ENCODE peak calls at places on chromosome 13, in five cellular contexts. H, R, G, Z and X are unnamed samples.

GRCh38 chr13:113989585-113990300 is 15.9 kb upstream of the C13orf46 start:
- DNase-seq in H (no peak), R (no peak), G (no peak), Z (no peak), X (no peak)

GRCh38 chr13:113991191-113991669 is 17.4 kb upstream of the C13orf46 start:
- DNase-seq in H (no peak), R (no peak), G (no peak), Z (no peak), X (no peak)

GRCh38 chr13:66375756-66376155 is 854.4 kb downstream of the PCDH9 start:
- DNase-seq in H (no peak), R (no peak), G (no peak), Z (no peak), X (no peak)

GRCh38 chr13:90233933-90234672 is 1113.4 kb upstream of the MIR17HG start:
- DNase-seq in H (no peak), R (no peak), G (no peak), Z (no peak), X (no peak)

GRCh38 chr13:113049981-113050380 is 55.6 kb upstream of the F7 start:
- DNase-seq in H (no peak), R (no peak), G (no peak), Z (no peak), X (no peak)

GRCh38 chr13:50831510-50831909 is 12.0 kb downstream of the DLEU7 start:
- DNase-seq in H (no peak), R (no peak), G (no peak), Z (no peak), X (no peak)

GRCh38 chr13:63161219-63161618 is 1745.6 kb upstream of the PCDH20 start:
- DNase-seq in H (no peak), R (no peak), G (no peak), Z (no peak), X (no peak)

GRCh38 chr13:113186061-113186900 is 22.2 kb downstream of the PCID2 start:
- DNase-seq in H (no peak), R (no peak), G (no peak), Z (no peak), X (no peak)

GRCh38 chr13:110680852-110681251 is 25.1 kb downstream of the CARS2 start:
- DNase-seq in H (peak), R (no peak), G (no peak), Z (no peak), X (peak)

GRCh38 chr13:99150575-99151370 is 49.9 kb upstream of the UBAC2 start:
- DNase-seq in H (peak), R (no peak), G (no peak), Z (peak), X (peak)

GRCh38 chr13:112176746-112177119 is 109.8 kb downstream of the SOX1 start:
- DNase-seq in H (no peak), R (no peak), G (no peak), Z (no peak), X (no peak)

GRCh38 chr13:33326723-33327122 is 41.2 kb upstream of the STARD13 start:
- DNase-seq in H (no peak), R (no peak), G (no peak), Z (no peak), X (no peak)

GRCh38 chr13:113539822-113540221 is 44.7 kb upstream of the TFDP1 start:
- DNase-seq in H (no peak), R (no peak), G (no peak), Z (no peak), X (no peak)

GRCh38 chr13:74825170-74825948 is 656.6 kb downstream of the TBC1D4 start:
- DNase-seq in H (peak), R (peak), G (no peak), Z (peak), X (no peak)

GRCh38 chr13:43185206-43185605 is 161.8 kb downstream of the DNAJC15 start:
- DNase-seq in H (no peak), R (no peak), G (no peak), Z (no peak), X (no peak)

GRCh38 chr13:111385182-111385857 is 64.9 kb downstream of the TEX29 start:
- DNase-seq in H (no peak), R (no peak), G (no peak), Z (no peak), X (no peak)

GRCh38 chr13:99281811-99282263 is 23.7 kb upstream of the GPR18 start:
- DNase-seq in H (no peak), R (no peak), G (no peak), Z (no peak), X (no peak)

GRCh38 chr13:107373551-107373950 is 805.6 kb upstream of the ARGLU1 start:
- DNase-seq in H (peak), R (peak), G (no peak), Z (peak), X (no peak)

GRCh38 chr13:69124996-69125395 is 982.6 kb upstream of the ATXN8OS start:
- DNase-seq in H (peak), R (no peak), G (no peak), Z (no peak), X (no peak)

GRCh38 chr13:21022056-21022693 is 39.2 kb downstream of the LATS2 start:
- DNase-seq in H (no peak), R (no peak), G (no peak), Z (no peak), X (no peak)

GRCh38 chr13:50387124-50387581 is 371.9 kb downstream of the KCNRG start:
- DNase-seq in H (no peak), R (peak), G (peak), Z (no peak), X (peak)

GRCh38 chr13:98598043-98598442 is 21.1 kb upstream of the STK24 start:
- DNase-seq in H (no peak), R (no peak), G (no peak), Z (peak), X (no peak)

GRCh38 chr13:97319088-97319487 is 97.0 kb downstream of the MBNL2 start:
- DNase-seq in H (no peak), R (no peak), G (no peak), Z (peak), X (no peak)

GRCh38 chr13:19587635-19588300 is 26.4 kb upstream of the TPTE2 start:
- DNase-seq in H (no peak), R (no peak), G (peak), Z (peak), X (no peak)

GRCh38 chr13:39452412-39452811 is 150.6 kb downstream of the LHFPL6 start:
- DNase-seq in H (no peak), R (no peak), G (no peak), Z (peak), X (no peak)

GRCh38 chr13:31441804-31442487 is 242.2 kb downstream of the B3GLCT start:
- DNase-seq in H (no peak), R (no peak), G (no peak), Z (no peak), X (no peak)

GRCh38 chr13:80132741-80133601 is 208.0 kb downstream of the SPRY2 start:
- DNase-seq in H (no peak), R (no peak), G (peak), Z (peak), X (no peak)

GRCh38 chr13:34750078-34750703 is 191.9 kb upstream of the NBEA start:
- DNase-seq in H (no peak), R (peak), G (no peak), Z (no peak), X (no peak)

GRCh38 chr13:50129923-50130685 is 114.9 kb downstream of the KCNRG start:
- DNase-seq in H (no peak), R (peak), G (peak), Z (no peak), X (peak)

GRCh38 chr13:44437356-44438233 is 64.0 kb downstream of the SERP2 start:
- DNase-seq in H (no peak), R (peak), G (no peak), Z (peak), X (no peak)

GRCh38 chr13:106503730-106504129 is 31.7 kb downstream of the EFNB2 start:
- DNase-seq in H (no peak), R (no peak), G (no peak), Z (no peak), X (no peak)

GRCh38 chr13:67651908-67652307 is 421.8 kb upstream of the PCDH9 start:
- DNase-seq in H (no peak), R (no peak), G (no peak), Z (peak), X (no peak)